ENCODE peak calls at places on chromosomes 12 and 14, in eight cellular contexts. H is Panc1; O is activated CD4-positive, alpha-beta T cell treated with anti-CD3 and anti-CD28 coated beads, Interleukin-2, amount 50 U/mL, for 24 hours; D is epithelial cell of esophagus; C is heart left ventricle; U is neural crest cell; Y is HCT116; I is iris pigment epithelial cell. V is an unnamed sample.

GRCh38 chr14:31619440-31619839 is 58.2 kb downstream of the NUBPL start:
- DNase-seq in I (no peak), Y (no peak), O (no peak), H (no peak), U (no peak), C (no peak), D (no peak), V (no peak)

GRCh38 chr14:104654119-104654518 is 35.3 kb upstream of the INF2 start:
- DNase-seq in O (no peak), Y (no peak), H (no peak), C (no peak), I (no peak), D (no peak), U (no peak), V (no peak)

GRCh38 chr14:30142216-30142615 is 214.6 kb upstream of the PRKD1 start:
- DNase-seq in U (no peak), C (no peak), O (no peak), H (no peak), Y (no peak), I (no peak), D (no peak), V (no peak)

GRCh38 chr14:58639842-58640484 is 2.2 kb downstream of the DACT1 start:
- DNase-seq in Y (peak), C (no peak), O (no peak), H (peak), D (peak), I (peak), U (peak), V (peak)

GRCh38 chr12:49990269-49990668 is 17.5 kb downstream of the AQP6 start:
- DNase-seq in H (no peak), O (no peak), U (no peak), C (no peak), D (peak), Y (no peak), I (peak), V (no peak)

GRCh38 chr12:125983784-125984510 is 918.7 kb downstream of the AACS start:
- DNase-seq in U (no peak), H (no peak), C (no peak), I (no peak), D (peak), Y (no peak), O (no peak), V (no peak)

GRCh38 chr12:68779280-68779679 is 28.7 kb upstream of the MDM2 start:
- DNase-seq in O (no peak), C (no peak), D (no peak), I (peak), U (no peak), H (no peak), Y (no peak), V (no peak)

GRCh38 chr14:95523051-95523817 is 6.8 kb upstream of the SYNE3 start:
- DNase-seq in H (no peak), Y (no peak), O (no peak), D (no peak), U (no peak), I (no peak), C (no peak), V (no peak)

GRCh38 chr14:102726191-102726949 is 50.9 kb upstream of the TRAF3 start:
- DNase-seq in I (no peak), Y (no peak), D (no peak), U (no peak), C (no peak), O (no peak), H (no peak), V (peak)

GRCh38 chr14:99460793-99461192 is 19.9 kb downstream of the SETD3 start:
- DNase-seq in Y (no peak), U (no peak), D (peak), I (peak), O (no peak), C (no peak), H (no peak), V (no peak)

GRCh38 chr14:103623883-103624482 is 5.0 kb upstream of the KLC1 start:
- DNase-seq in Y (no peak), O (no peak), C (peak), I (no peak), H (no peak), U (no peak), D (no peak), V (no peak)

GRCh38 chr12:15243102-15243501 is 21.9 kb upstream of the RERG start:
- DNase-seq in U (no peak), I (no peak), C (no peak), Y (no peak), H (no peak), D (no peak), O (no peak), V (no peak)

GRCh38 chr14:22339277-22339676 is 249.7 kb downstream of the DAD1 start:
- DNase-seq in C (peak), I (peak), U (no peak), H (no peak), O (no peak), D (no peak), Y (no peak), V (no peak)

GRCh38 chr12:90233168-90234100 is 524.8 kb upstream of the ATP2B1 start:
- DNase-seq in I (peak), C (no peak), Y (no peak), O (no peak), H (no peak), D (peak), U (no peak), V (no peak)

GRCh38 chr12:91123236-91123635 is 11.9 kb upstream of the LUM start:
- DNase-seq in I (no peak), Y (no peak), D (peak), O (no peak), C (no peak), H (no peak), U (no peak), V (no peak)

GRCh38 chr14:63578300-63578699 is 35.1 kb upstream of the PPP2R5E start:
- DNase-seq in H (no peak), Y (no peak), C (no peak), U (no peak), D (peak), I (peak), O (no peak), V (no peak)